ENCODE peak calls at places on chromosome 16, in four cellular contexts. One of them, this sample, is unnamed.

GRCh38 chr16:74742051-74742481 is 32.6 kb downstream of the FA2H start:
- DNase-seq in neural progenitor cell: no peak
- DNase-seq in CD8-positive, alpha-beta T cell: no peak
- DNase-seq in nephron progenitor cell: peak
- DNase-seq in this sample: no peak

GRCh38 chr16:4263504-4264436 is 9.1 kb downstream of the TFAP4 start:
- DNase-seq in neural progenitor cell: peak
- DNase-seq in CD8-positive, alpha-beta T cell: no peak
- DNase-seq in nephron progenitor cell: peak
- DNase-seq in this sample: peak

GRCh38 chr16:69567031-69567680 is 1.4 kb downstream of the NFAT5 start:
- DNase-seq in neural progenitor cell: no peak
- DNase-seq in CD8-positive, alpha-beta T cell: no peak
- DNase-seq in nephron progenitor cell: peak
- DNase-seq in this sample: no peak

GRCh38 chr16:74641969-74642368 is 24.7 kb downstream of the RFWD3 start:
- DNase-seq in neural progenitor cell: no peak
- DNase-seq in CD8-positive, alpha-beta T cell: no peak
- DNase-seq in nephron progenitor cell: no peak
- DNase-seq in this sample: no peak

GRCh38 chr16:53612003-53612402 is 91.7 kb downstream of the RPGRIP1L start:
- DNase-seq in neural progenitor cell: no peak
- DNase-seq in CD8-positive, alpha-beta T cell: no peak
- DNase-seq in nephron progenitor cell: no peak
- DNase-seq in this sample: no peak

GRCh38 chr16:70685061-70685937 is 554 bp downstream of the MTSS2 start:
- DNase-seq in neural progenitor cell: no peak
- DNase-seq in CD8-positive, alpha-beta T cell: no peak
- DNase-seq in nephron progenitor cell: no peak
- DNase-seq in this sample: peak

GRCh38 chr16:19879241-19879792 is 5.3 kb downstream of the GPRC5B start:
- DNase-seq in neural progenitor cell: peak
- DNase-seq in CD8-positive, alpha-beta T cell: no peak
- DNase-seq in nephron progenitor cell: no peak
- DNase-seq in this sample: peak

GRCh38 chr16:68257906-68258800 is 6.2 kb upstream of the SLC7A6 start:
- DNase-seq in neural progenitor cell: no peak
- DNase-seq in CD8-positive, alpha-beta T cell: no peak
- DNase-seq in nephron progenitor cell: peak
- DNase-seq in this sample: no peak

GRCh38 chr16:55571-56136 is 2.0 kb downstream of the SNRNP25 start:
- DNase-seq in neural progenitor cell: no peak
- DNase-seq in CD8-positive, alpha-beta T cell: no peak
- DNase-seq in nephron progenitor cell: no peak
- DNase-seq in this sample: no peak

GRCh38 chr16:69417537-69418199 is 6.8 kb upstream of the CYB5B start:
- DNase-seq in neural progenitor cell: no peak
- DNase-seq in CD8-positive, alpha-beta T cell: no peak
- DNase-seq in nephron progenitor cell: no peak
- DNase-seq in this sample: no peak

DNA sequence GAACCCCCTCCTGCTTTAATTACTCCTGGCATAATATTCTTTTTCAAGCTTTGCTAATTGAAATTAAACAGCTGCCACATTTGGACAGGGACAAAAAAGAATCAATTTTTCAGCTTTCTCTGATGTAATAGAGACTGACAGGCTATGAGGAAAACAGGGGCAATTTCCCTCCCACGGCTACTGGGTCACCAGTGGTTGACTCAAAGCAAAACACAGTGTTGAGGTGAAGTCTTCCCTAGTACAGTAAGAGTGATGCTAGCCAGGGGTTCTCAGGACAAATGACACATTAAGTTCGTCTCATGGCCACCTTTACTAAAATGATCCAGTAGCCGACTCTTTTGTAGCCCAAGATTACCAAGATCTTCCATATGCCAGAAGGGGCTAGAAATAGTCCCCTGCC is 38.6 kb upstream of the PMFBP1 start:
- DNase-seq in neural progenitor cell: no peak
- DNase-seq in CD8-positive, alpha-beta T cell: no peak
- DNase-seq in nephron progenitor cell: no peak
- DNase-seq in this sample: no peak
- TF ChIP-seq CTCF in neural progenitor cell: no peak
- TF ChIP-seq CTCF in CD8-positive, alpha-beta T cell: no peak
- TF ChIP-seq CTCF in nephron progenitor cell: no peak
- TF ChIP-seq CTCF in this sample: no peak

GRCh38 chr16:66944054-66944441 is 8.7 kb downstream of the CES2 start:
- DNase-seq in neural progenitor cell: no peak
- DNase-seq in CD8-positive, alpha-beta T cell: no peak
- DNase-seq in nephron progenitor cell: no peak
- DNase-seq in this sample: no peak
- TF ChIP-seq CTCF in neural progenitor cell: no peak
- TF ChIP-seq CTCF in CD8-positive, alpha-beta T cell: no peak
- TF ChIP-seq CTCF in nephron progenitor cell: no peak
- TF ChIP-seq CTCF in this sample: no peak

DNA sequence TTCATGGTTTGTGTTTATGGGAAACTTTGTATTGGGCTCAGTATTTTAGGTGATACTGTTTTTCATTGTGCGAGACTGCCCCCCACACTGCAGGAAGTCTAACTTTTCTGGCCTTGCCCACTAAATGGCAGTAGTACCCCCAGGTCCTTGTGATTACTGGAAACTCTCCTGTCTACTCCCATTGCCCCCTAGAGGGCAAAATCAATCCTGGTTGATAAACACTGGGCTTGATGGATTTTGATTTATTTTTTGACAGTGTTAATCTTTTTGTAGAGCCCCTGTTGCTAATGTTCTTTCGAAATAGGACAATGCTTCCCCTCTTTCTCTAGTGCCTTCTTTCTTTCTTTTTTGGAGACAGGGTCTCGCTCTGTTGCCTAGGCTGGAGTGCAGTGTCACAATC is 15.5 kb downstream of the METTL9 start:
- DNase-seq in neural progenitor cell: no peak
- DNase-seq in CD8-positive, alpha-beta T cell: no peak
- DNase-seq in nephron progenitor cell: no peak
- DNase-seq in this sample: no peak
- TF ChIP-seq CTCF in neural progenitor cell: peak
- TF ChIP-seq CTCF in CD8-positive, alpha-beta T cell: no peak
- TF ChIP-seq CTCF in nephron progenitor cell: no peak
- TF ChIP-seq CTCF in this sample: no peak

DNA sequence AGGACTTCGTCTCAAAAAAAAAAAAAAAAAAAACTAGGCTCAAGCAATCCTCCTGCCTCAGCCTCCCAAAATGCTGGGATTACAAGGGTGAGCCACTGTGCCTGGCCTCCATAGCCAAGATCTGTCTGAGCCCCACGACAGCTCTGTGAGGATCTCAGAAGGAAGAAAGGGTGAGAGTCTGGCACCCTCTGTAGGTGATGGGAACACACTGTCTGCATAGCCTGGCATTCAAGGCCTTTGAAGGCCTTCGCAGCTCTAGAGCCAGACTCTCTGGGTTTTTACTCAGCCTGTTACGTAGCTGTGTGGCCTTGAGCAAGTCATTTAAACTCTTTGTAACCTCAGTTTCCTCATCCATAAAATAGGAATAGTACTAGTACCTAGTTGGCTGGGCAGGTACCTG is 6.3 kb upstream of the XPO6 start:
- DNase-seq in neural progenitor cell: peak
- DNase-seq in CD8-positive, alpha-beta T cell: peak
- DNase-seq in nephron progenitor cell: no peak
- DNase-seq in this sample: no peak
- TF ChIP-seq CTCF in neural progenitor cell: peak
- TF ChIP-seq CTCF in CD8-positive, alpha-beta T cell: peak
- TF ChIP-seq CTCF in nephron progenitor cell: no peak
- TF ChIP-seq CTCF in this sample: no peak

GRCh38 chr16:85029413-85029794 is 1.8 kb downstream of the KIAA0513 start:
- DNase-seq in neural progenitor cell: no peak
- DNase-seq in CD8-positive, alpha-beta T cell: peak
- DNase-seq in nephron progenitor cell: no peak
- DNase-seq in this sample: no peak

GRCh38 chr16:85028638-85029412 is 1.2 kb downstream of the KIAA0513 start:
- DNase-seq in neural progenitor cell: no peak
- DNase-seq in CD8-positive, alpha-beta T cell: peak
- DNase-seq in nephron progenitor cell: no peak
- DNase-seq in this sample: peak

GRCh38 chr16:85026696-85027095 is 899 bp upstream of the KIAA0513 start:
- DNase-seq in neural progenitor cell: no peak
- DNase-seq in CD8-positive, alpha-beta T cell: no peak
- DNase-seq in nephron progenitor cell: no peak
- DNase-seq in this sample: no peak

GRCh38 chr16:85027349-85027967 is at the start of gene KIAA0513:
- DNase-seq in neural progenitor cell: peak
- DNase-seq in CD8-positive, alpha-beta T cell: peak
- DNase-seq in nephron progenitor cell: peak
- DNase-seq in this sample: peak

GRCh38 chr16:85027968-85028637 is 508 bp downstream of the KIAA0513 start:
- DNase-seq in neural progenitor cell: peak
- DNase-seq in CD8-positive, alpha-beta T cell: no peak
- DNase-seq in nephron progenitor cell: no peak
- DNase-seq in this sample: peak
- TF ChIP-seq CTCF in neural progenitor cell: peak
- TF ChIP-seq CTCF in CD8-positive, alpha-beta T cell: no peak
- TF ChIP-seq CTCF in nephron progenitor cell: no peak
- TF ChIP-seq CTCF in this sample: peak

DNA sequence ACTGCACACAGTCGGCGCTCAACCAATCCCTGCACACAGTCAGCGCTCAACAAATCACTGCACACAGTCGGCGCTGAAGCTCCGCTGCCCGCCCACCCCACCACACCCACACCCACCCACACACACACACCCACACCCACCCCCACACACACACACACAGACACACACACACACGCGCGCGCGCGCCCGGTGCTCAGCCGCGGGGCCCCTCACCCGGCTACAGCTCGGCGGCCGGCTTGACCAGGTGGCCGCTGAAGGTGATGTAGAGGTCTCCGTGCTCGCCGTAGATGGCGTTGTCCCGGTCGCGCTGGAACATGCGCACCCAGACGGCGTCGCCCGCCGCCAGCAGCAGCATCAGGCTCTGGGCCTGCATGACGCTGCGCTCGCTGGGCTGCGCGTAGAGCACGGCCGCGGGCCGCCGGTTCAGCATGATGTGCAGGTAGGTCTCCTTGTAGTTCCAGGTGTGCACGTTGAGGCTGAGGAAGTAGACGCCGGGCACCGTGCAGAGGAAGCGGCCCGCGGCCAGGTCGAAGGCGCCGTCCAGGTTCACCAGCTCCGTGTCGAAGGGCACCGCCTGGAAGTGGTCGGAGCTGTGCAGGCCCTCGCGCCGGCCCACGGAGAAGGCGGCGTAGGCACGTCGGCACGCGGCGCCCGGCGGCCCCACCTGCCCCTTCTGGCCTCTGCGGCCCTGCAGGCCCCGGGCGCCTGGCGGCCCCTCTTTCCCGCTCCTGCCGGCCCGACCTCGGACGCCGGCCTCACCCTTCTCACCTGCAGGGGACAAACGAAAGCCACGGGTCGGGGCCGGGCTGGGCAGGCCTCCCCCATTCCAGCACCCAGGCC is 2.5 kb downstream of the C1QTNF8 start:
- DNase-seq in neural progenitor cell: peak
- DNase-seq in CD8-positive, alpha-beta T cell: no peak
- DNase-seq in nephron progenitor cell: no peak
- DNase-seq in this sample: no peak
- TF ChIP-seq CTCF in neural progenitor cell: no peak
- TF ChIP-seq CTCF in CD8-positive, alpha-beta T cell: no peak
- TF ChIP-seq CTCF in nephron progenitor cell: no peak
- TF ChIP-seq CTCF in this sample: no peak

DNA sequence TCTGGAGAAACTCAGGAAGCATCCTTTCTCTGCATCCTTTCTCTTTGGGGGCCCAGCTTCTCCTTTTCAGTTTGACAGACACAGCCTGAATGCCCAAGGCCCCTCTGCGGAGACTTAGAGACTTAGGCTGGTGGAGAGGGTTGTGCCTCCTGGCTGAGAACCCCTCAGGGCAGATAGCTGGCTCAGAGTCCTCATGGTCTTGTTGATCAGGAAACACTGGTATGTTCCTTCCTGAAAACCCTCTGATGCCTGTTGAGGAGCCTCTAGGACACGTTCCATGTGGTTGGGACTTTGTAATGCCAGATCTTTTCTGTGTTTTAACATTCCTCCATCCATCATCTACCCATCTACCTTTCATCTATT is 17.8 kb upstream of the GSE1 start:
- DNase-seq in neural progenitor cell: no peak
- DNase-seq in CD8-positive, alpha-beta T cell: no peak
- DNase-seq in nephron progenitor cell: no peak
- DNase-seq in this sample: no peak
- TF ChIP-seq CTCF in neural progenitor cell: no peak
- TF ChIP-seq CTCF in CD8-positive, alpha-beta T cell: no peak
- TF ChIP-seq CTCF in nephron progenitor cell: no peak
- TF ChIP-seq CTCF in this sample: no peak

GRCh38 chr16:24801761-24802302 is 43.9 kb upstream of the SLC5A11 start:
- DNase-seq in neural progenitor cell: no peak
- DNase-seq in CD8-positive, alpha-beta T cell: no peak
- DNase-seq in nephron progenitor cell: no peak
- DNase-seq in this sample: no peak

GRCh38 chr16:24805484-24805883 is 40.3 kb upstream of the SLC5A11 start:
- DNase-seq in neural progenitor cell: no peak
- DNase-seq in CD8-positive, alpha-beta T cell: no peak
- DNase-seq in nephron progenitor cell: no peak
- DNase-seq in this sample: no peak

DNA sequence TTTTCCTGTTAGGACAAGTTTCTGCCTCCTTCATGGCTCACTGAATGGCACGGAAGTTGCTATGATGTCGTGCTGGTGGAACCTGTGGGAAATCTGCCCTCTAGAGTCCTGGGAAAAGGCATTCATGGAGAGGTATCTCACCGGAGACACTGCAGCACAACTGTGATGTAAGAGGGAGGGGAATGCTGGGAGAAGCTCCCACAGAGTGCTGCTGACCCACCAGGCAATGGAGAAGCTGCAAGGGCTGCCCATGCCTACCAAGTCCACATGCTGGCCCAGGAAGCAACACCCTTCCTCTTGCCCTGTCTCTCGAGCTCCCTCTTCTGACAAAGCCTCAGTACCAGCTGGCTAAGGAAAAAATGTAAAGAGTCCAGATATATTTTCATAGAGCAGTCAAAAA is 45.2 kb upstream of the SLC5A11 start:
- DNase-seq in neural progenitor cell: no peak
- DNase-seq in CD8-positive, alpha-beta T cell: no peak
- DNase-seq in nephron progenitor cell: no peak
- DNase-seq in this sample: no peak
- TF ChIP-seq CTCF in neural progenitor cell: no peak
- TF ChIP-seq CTCF in CD8-positive, alpha-beta T cell: no peak
- TF ChIP-seq CTCF in nephron progenitor cell: no peak
- TF ChIP-seq CTCF in this sample: no peak